ENCODE peak calls at places on chromosomes 6 and 20, in five cellular contexts. T is HepG2, N is K562, C is astrocyte, A is fibroblast of lung. X is an unnamed sample. For H3K9me3, the result is how much of the 10 kb centered on the place peaks cover.

GRCh38 chr6:35139924-35140524 is 1.1 kb downstream of the TCP11 start:
- DNase-seq in T (peak), N (peak), C (peak), A (peak), X (peak)

GRCh38 chr6:1817033-1817761 is 207.5 kb downstream of the FOXC1 start:
- DNase-seq in T (no peak), N (no peak), C (peak), A (peak), X (no peak)

GRCh38 chr6:139944976-139945375 is 570.5 kb upstream of the CITED2 start:
- DNase-seq in T (no peak), N (no peak), C (no peak), A (no peak), X (no peak)

GRCh38 chr6:91895592-91895991 is 1308.7 kb upstream of the MAP3K7 start:
- DNase-seq in T (no peak), N (no peak), C (peak), A (peak), X (no peak)

GRCh38 chr6:159929819-159930218 is 39.0 kb downstream of the MAS1 start:
- DNase-seq in T (no peak), N (no peak), C (no peak), A (no peak), X (no peak)

GRCh38 chr6:71419954-71420692 is 131.5 kb downstream of the OGFRL1 start:
- DNase-seq in T (no peak), N (no peak), C (no peak), A (peak), X (no peak)

GRCh38 chr20:51085761-51086160 is 62.9 kb upstream of the KCNG1 start:
- DNase-seq in T (no peak), N (peak), C (no peak), A (no peak), X (no peak)

GRCh38 chr6:160055813-160056212 is 65.8 kb upstream of the SLC22A1 start:
- DNase-seq in T (no peak), N (no peak), C (no peak), A (no peak), X (no peak)

GRCh38 chr6:120735641-120736040 is 598.6 kb downstream of the TBC1D32 start:
- DNase-seq in T (no peak), N (no peak), C (peak), A (peak), X (no peak)

GRCh38 chr20:40317156-40317790 is 371.8 kb downstream of the MAFB start:
- DNase-seq in T (no peak), N (no peak), C (no peak), A (no peak), X (no peak)

GRCh38 chr6:122998403-122998965 is 2.4 kb downstream of the CLVS2 start:
- DNase-seq in T (no peak), N (no peak), C (no peak), A (no peak), X (no peak)

GRCh38 chr6:122994256-122994655 is 1.8 kb upstream of the CLVS2 start:
- DNase-seq in T (no peak), N (no peak), C (no peak), A (no peak), X (no peak)

GRCh38 chr6:122996797-122997520 is 924 bp downstream of the CLVS2 start:
- DNase-seq in T (no peak), N (no peak), C (no peak), A (no peak), X (no peak)

GRCh38 chr6:122997541-122998150 is 1.6 kb downstream of the CLVS2 start:
- DNase-seq in T (no peak), N (no peak), C (no peak), A (no peak), X (no peak)

GRCh38 chr6:122995930-122996796 is at the start of gene CLVS2:
- DNase-seq in T (no peak), N (no peak), C (peak), A (peak), X (no peak)
- TF ChIP-seq EZH2 in T (no peak), N (no peak), C (peak), A (no peak), X (no peak)

DNA sequence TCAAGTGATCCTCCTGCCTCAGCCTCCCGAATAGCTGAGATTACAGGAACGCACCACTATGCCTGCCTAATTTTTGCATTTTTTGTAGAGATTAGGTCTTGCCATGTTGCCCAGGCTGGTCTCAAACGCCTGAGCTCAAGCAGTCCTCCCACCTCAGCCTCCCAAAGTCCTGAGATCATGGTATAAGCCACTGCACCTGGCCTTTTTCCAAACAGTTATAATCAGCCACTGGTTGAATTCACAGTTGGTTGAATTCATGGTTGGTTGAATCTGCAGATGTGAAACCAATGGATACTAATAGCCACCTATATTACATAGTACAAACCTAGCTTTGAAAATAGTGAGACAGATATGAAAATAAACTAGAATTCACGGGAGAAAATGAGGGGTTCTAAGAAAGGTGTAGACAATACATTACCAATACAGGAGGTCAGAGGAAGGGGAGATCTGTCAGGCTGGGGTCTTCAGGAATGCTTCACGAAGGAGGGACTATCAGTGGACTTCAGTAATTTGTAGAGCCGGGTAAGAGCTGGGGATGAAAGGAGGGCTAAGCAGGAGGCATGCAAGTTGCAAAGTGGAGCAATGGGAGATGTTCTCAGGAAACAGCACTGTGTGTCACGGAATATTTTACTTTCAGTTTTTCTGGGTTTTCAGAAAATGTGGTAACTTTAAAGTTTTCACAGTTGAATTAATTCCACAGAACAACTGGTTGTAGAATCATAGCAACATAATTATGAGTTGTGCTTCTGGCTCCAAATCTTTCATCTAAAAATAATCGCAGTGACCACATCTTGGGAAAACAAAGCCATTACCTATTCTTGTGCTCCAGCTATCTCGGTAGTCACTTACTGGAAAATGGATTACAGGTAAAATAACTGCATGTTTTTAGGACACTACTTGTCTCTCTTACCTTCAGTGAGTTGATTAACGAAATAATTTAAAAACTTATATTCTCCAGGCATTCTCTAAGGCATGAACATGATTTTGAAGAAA is 12.9 kb upstream of the CEP85L start:
- DNase-seq in T (no peak), N (no peak), C (no peak), A (no peak), X (no peak)
- H3K9ac ChIP-seq in T (no peak), N (no peak), C (no peak), A (no peak), X (no peak)

GRCh38 chr6:132107896-132108295 is 156.7 kb upstream of the CCN2 start:
- DNase-seq in T (no peak), N (no peak), C (no peak), A (no peak), X (no peak)
- H3K9me3 ChIP-seq in T (under half), N (under half), C (under half), A (under half), X (under half)

GRCh38 chr20:21397341-21398108 is at the start of gene NKX2-4:
- DNase-seq in T (no peak), N (no peak), C (no peak), A (peak), X (no peak)
- TF ChIP-seq EZH2 in T (no peak), N (no peak), C (peak), A (peak), X (no peak)

GRCh38 chr6:82362868-82363267 is 749 bp upstream of the TPBG start:
- DNase-seq in T (no peak), N (no peak), C (peak), A (peak), X (peak)
- H3K9ac ChIP-seq in T (no peak), N (no peak), C (peak), A (peak), X (peak)

GRCh38 chr6:96499781-96500180 is 21.8 kb upstream of the UFL1 start:
- DNase-seq in T (no peak), N (no peak), C (no peak), A (no peak), X (no peak)
- H3K9me3 ChIP-seq in T (under half), N (under half), C (under half), A (under half), X (under half)

DNA sequence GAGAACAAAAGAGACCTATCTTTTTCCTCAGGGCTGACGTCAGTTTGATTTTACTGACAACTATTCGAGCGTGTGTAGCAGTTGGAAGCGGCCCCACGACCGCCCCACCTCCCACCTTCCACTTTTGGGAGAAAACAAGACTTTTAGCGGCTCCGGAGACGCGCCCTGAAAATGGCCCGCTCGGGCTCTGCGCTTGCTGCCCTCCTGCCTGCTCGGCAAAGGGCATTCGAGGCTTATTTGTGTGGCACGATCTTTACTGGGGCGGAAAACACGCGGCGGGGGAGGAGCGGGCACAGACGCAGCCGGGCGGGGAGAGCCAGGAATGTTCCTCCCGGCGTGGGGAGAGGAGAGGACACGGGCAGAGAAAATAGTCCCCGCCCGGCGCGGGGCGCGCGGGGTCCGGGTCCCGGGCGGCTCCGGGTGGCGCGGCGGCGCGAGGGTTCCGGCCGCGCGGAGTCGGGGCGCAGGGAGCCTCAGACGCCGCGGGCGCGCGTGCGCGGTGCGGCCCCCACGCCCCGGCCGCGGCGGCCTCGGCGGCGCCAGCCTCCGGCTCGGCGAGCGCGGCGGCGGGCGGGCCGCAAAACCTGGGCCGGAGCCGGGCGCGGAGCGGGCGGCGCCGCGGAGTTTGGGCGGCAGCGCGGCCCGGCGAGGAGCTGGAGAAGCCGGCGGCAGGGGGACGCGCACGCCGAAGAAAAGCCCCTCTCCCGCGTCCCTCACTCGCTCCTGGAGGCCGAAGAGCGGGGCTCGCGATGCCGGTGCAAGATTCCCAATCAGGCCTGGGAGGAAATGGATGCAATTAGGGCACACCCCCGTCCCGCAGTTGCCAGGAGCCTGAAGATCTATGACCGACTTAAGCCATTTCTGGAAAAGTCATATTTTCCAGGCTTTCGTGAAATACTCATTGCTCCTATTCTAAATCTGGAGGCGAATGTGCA is 90.0 kb upstream of the ARID1B start:
- DNase-seq in T (peak), N (peak), C (peak), A (peak), X (no peak)
- TF ChIP-seq EZH2 in T (no peak), N (no peak), C (no peak), A (no peak), X (no peak)

DNA sequence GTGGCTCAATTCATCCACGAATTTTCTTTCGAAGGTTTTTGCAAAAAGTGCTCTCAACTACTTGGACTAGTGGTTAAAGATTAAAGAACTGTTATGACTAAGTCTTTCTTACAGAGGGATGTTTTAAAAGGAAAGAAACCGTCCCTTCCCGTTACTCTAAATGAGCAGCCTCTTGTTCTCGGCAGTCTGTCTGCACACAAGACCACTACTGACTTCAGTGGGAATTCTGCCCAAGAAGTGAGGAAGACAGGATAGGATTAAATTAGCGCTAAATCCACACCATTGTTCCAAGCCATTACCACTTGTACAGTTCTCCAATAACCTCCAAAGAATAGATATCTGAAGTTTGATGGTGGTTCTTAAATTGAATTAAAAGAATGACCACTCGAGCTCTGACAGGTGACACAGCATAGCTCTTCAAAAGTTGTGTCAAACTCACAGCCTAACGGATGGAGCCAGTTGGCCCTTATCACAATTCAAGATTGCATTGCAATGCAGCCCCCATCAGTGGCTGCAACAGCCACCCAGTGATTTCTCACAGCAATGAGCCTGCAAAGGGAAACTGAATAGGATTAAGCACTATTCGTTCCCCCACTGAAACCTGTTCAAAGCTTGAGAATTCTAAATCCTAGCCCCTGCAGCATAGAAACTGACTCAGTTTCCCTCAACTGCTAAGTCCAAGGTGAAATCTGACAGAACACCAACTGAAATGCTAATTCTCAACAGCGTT is 1.8 kb downstream of the EPB41L2 start:
- DNase-seq in T (peak), N (no peak), C (peak), A (peak), X (no peak)
- H3K9ac ChIP-seq in T (peak), N (no peak), C (peak), A (no peak), X (peak)

GRCh38 chr6:155461636-155462035 is 6.0 kb upstream of the NOX3 start:
- DNase-seq in T (no peak), N (no peak), C (no peak), A (peak), X (no peak)

DNA sequence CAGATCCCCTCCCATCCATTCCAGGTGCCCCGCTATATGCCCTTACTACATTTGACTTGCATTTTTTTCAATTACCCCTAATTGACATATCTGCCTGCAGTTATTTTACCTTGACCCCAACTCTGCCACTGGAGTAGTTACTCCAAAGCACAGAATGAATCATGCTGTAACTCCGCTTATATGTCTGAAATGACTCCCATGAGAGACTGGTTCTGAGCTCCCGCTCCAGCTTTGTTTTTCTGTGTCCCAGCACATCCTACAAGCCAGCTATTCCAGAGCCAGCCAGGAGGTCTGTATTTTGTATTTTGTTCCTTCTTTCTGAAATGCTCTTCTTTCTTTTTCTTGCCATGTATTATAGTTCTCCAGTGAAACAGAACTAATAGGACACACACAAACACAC is 10.9 kb upstream of the NOX3 start:
- DNase-seq in T (no peak), N (no peak), C (no peak), A (no peak), X (no peak)
- H3K9me3 ChIP-seq in T (half or more), N (under half), C (under half), A (under half), X (under half)

GRCh38 chr6:30101423-30101938 is 11.4 kb downstream of the TRIM31 start:
- DNase-seq in T (peak), N (no peak), C (no peak), A (no peak), X (no peak)
- TF ChIP-seq EZH2 in T (no peak), N (no peak), C (no peak), A (peak), X (no peak)